ENCODE peak calls at places on chromosomes 11 and 22, in four cellular contexts. F is H1, X is endodermal cell, S is neuronal stem cell. P is an unnamed sample.

GRCh38 chr11:44324787-44325525 is 15.0 kb upstream of the ALX4 start:
- DNase-seq in X (no peak), S (no peak), F (no peak), P (no peak)

GRCh38 chr22:44486538-44486937 is 11.5 kb downstream of the RTL6 start:
- DNase-seq in X (no peak), F (no peak), S (no peak), P (peak)

GRCh38 chr11:13468750-13469149 is 5.7 kb upstream of the BTBD10 start:
- DNase-seq in X (no peak), S (no peak), F (no peak), P (no peak)

GRCh38 chr11:1772270-1773130 is 8.8 kb upstream of the CTSD start:
- DNase-seq in S (peak), F (no peak), X (peak), P (peak)

GRCh38 chr11:8681837-8682218 is 637 bp downstream of the TRIM66 start:
- DNase-seq in F (no peak), X (no peak), S (no peak), P (no peak)

GRCh38 chr11:100719362-100719761 is 32.3 kb downstream of the ARHGAP42 start:
- DNase-seq in S (no peak), X (peak), F (peak), P (peak)

GRCh38 chr11:37973926-37974325 is 1375.9 kb upstream of the RAG2 start:
- DNase-seq in F (no peak), X (no peak), S (no peak), P (no peak)

GRCh38 chr11:57484141-57484710 is 23.9 kb downstream of the RTN4RL2 start:
- DNase-seq in F (no peak), S (no peak), X (no peak), P (peak)

GRCh38 chr22:38700271-38700788 is 413 bp downstream of the JOSD1 start:
- DNase-seq in F (no peak), S (no peak), X (no peak), P (peak)

GRCh38 chr11:1652026-1652425 is 22.5 kb downstream of the KRTAP5-5 start:
- DNase-seq in F (no peak), S (no peak), X (no peak), P (no peak)

GRCh38 chr11:269146-269890 is 8.9 kb upstream of the NLRP6 start:
- DNase-seq in F (no peak), S (no peak), X (no peak), P (peak)
- H3K4me3 ChIP-seq in F (no peak), S (no peak), X (no peak), P (peak)

DNA sequence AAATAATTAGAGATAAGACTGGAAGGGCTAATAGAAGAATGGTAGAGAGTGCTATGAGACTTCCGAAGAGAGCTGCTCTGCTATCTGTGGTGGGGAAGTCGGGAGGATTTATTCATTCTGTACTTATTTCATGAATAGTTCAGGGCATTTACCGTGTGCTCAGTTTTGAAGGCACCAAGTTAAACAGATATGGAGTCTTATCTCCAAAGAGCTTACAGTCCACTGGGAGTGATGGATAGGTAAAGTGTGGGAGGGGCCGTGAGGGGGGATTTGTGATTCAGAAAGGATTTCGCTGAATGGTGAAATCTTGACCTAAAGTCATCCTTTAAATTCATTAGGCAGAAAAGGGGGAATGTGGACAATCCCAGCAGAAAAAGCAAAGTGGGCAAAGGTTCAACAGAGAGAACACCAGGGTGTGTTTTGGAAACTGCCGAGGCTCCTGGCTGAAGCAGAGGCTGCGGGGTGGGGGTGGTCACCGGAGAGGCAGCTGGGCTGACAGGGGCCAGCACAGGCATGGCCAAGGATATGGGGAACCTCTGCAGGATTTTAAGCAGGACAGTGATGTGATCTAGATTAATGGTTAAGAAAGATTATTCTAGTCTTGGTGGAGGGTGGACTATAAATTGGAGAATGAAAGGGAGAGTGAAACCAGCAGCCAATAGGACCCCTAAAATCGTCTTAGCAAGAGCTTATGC is 91.2 kb downstream of the UBASH3B start:
- DNase-seq in X (no peak), F (no peak), S (no peak), P (no peak)
- H3K9ac ChIP-seq in X (no peak), F (no peak), S (no peak), P (no peak)

GRCh38 chr11:121465709-121466062 is 12.9 kb upstream of the SORL1-AS1 start:
- DNase-seq in S (no peak), F (no peak), X (peak), P (no peak)

GRCh38 chr11:121464352-121464946 is 11.7 kb upstream of the SORL1-AS1 start:
- DNase-seq in X (peak), F (no peak), S (no peak), P (peak)

GRCh38 chr11:121467965-121468364 is 15.2 kb upstream of the SORL1-AS1 start:
- DNase-seq in X (no peak), S (no peak), F (no peak), P (peak)

GRCh38 chr11:121463689-121464335 is 11.0 kb upstream of the SORL1-AS1 start:
- DNase-seq in X (no peak), F (no peak), S (no peak), P (no peak)

GRCh38 chr11:121466063-121466794 is 13.5 kb upstream of the SORL1-AS1 start:
- DNase-seq in X (peak), S (no peak), F (peak), P (peak)
- H3K4me3 ChIP-seq in X (no peak), S (no peak), F (no peak), P (peak)

DNA sequence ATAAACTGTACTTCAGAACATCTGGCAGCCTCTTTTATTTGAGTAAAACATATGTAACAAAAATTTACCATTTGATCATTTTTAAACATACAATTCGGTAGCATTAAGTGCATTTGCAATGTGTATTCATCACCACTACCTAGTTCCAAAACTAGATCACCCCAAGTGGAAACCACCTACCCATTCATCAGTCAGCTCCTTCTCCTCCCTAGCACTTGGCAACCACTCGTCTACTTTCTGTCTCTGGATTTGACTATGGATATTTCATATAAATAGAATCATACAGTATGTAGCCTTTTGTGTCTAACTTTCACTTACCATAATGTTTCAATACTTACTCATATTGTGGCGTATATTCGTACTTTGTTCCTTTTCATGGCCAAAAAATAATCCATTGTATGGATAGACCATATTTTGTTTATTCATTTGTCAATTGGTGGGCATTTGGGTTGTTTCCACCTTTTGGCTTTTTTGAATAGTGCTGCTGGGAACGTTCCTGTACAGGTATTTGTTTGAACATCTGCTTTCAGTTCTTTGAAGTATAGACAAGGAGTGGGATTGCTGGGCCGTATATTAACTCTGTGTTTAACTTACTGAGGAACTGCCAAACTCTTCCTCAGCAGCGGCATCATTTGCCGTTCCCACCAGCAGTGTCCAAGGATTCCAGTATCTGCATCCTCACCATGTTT is 27.2 kb upstream of the ADORA2A start:
- DNase-seq in S (no peak), F (no peak), X (no peak), P (no peak)
- H3K9ac ChIP-seq in S (no peak), F (no peak), X (no peak), P (no peak)

P was measured in GM23248.